ENCODE peak calls at places on chromosomes 12 and 14, in four cellular contexts. W is CD8-positive, alpha-beta T cell; Y is GM13976; O is NCI-H1105 treated with DMSO at 0.1 percent for 48 hours. E is an unnamed sample.

GRCh38 chr14:76267322-76268012 is 108.5 kb upstream of the ESRRB start:
- DNase-seq in W (no peak), Y (peak), O (peak), E (peak)

GRCh38 chr14:95065411-95065810 is 91.9 kb downstream of the DICER1 start:
- DNase-seq in W (no peak), Y (no peak), O (peak), E (peak)

GRCh38 chr12:96136720-96137378 is 57.3 kb upstream of the ELK3 start:
- DNase-seq in W (no peak), Y (no peak), O (no peak), E (no peak)

GRCh38 chr14:105918496-105919262 is 392.3 kb downstream of the TMEM121 start:
- DNase-seq in W (no peak), Y (no peak), O (no peak), E (no peak)

GRCh38 chr14:103624860-103625259 is 4.2 kb upstream of the KLC1 start:
- DNase-seq in W (no peak), Y (no peak), O (no peak), E (peak)

GRCh38 chr12:499837-500458 is 40.2 kb downstream of the B4GALNT3 start:
- DNase-seq in W (no peak), Y (no peak), O (no peak), E (no peak)

GRCh38 chr14:31025335-31026075 is at the start of gene AP4S1:
- DNase-seq in W (peak), Y (peak), O (peak), E (peak)

GRCh38 chr12:113461666-113462065 is 10.0 kb downstream of the LHX5 start:
- DNase-seq in W (no peak), Y (peak), O (no peak), E (peak)

GRCh38 chr14:56004807-56005579 is 113.2 kb upstream of the PELI2 start:
- DNase-seq in W (no peak), Y (peak), O (no peak), E (peak)

GRCh38 chr12:108575199-108575912 is 13.0 kb downstream of the ISCU start:
- DNase-seq in W (no peak), Y (no peak), O (no peak), E (no peak)

GRCh38 chr14:64682173-64682710 is 22.0 kb upstream of the PLEKHG3 start:
- DNase-seq in W (no peak), Y (no peak), O (no peak), E (peak)

GRCh38 chr14:23159516-23159915 is 23.9 kb downstream of the SLC7A8 start:
- DNase-seq in W (no peak), Y (no peak), O (no peak), E (no peak)

GRCh38 chr12:106135781-106136180 is 3.0 kb downstream of the NUAK1 start:
- DNase-seq in W (no peak), Y (no peak), O (peak), E (peak)

GRCh38 chr12:42094277-42094676 is 50.4 kb downstream of the GXYLT1 start:
- DNase-seq in W (no peak), Y (no peak), O (no peak), E (peak)

GRCh38 chr14:33184587-33184986 is 245.9 kb downstream of the NPAS3 start:
- DNase-seq in W (no peak), Y (no peak), O (peak), E (peak)

GRCh38 chr14:56117765-56118610 is at the start of gene PELI2:
- DNase-seq in W (peak), Y (peak), O (peak), E (peak)

GRCh38 chr14:24308342-24309124 is 756 bp upstream of the CIDEB start:
- DNase-seq in W (no peak), Y (no peak), O (no peak), E (no peak)

GRCh38 chr12:116277393-116278258 is at the start of gene MED13L:
- DNase-seq in W (peak), Y (peak), O (peak), E (peak)

GRCh38 chr12:28099862-28100261 is 90.4 kb upstream of the CCDC91 start:
- DNase-seq in W (no peak), Y (no peak), O (peak), E (peak)

GRCh38 chr12:99260597-99260996 is 387.0 kb upstream of the GARIN6 start:
- DNase-seq in W (no peak), Y (no peak), O (no peak), E (no peak)

GRCh38 chr14:36513451-36514277 is 6.4 kb downstream of the NKX2-1 start:
- DNase-seq in W (no peak), Y (no peak), O (peak), E (no peak)

GRCh38 chr14:53473480-53473879 is 320.4 kb upstream of the DDHD1 start:
- DNase-seq in W (no peak), Y (no peak), O (no peak), E (no peak)

GRCh38 chr14:30298266-30298795 is 260.6 kb upstream of the G2E3 start:
- DNase-seq in W (no peak), Y (no peak), O (no peak), E (peak)

GRCh38 chr12:126337556-126337955 is 1272.3 kb downstream of the AACS start:
- DNase-seq in W (no peak), Y (no peak), O (no peak), E (no peak)

GRCh38 chr12:110029290-110029689 is 19.0 kb downstream of the C12orf76 start:
- DNase-seq in W (no peak), Y (no peak), O (no peak), E (no peak)

GRCh38 chr14:61870163-61870562 is 107.9 kb downstream of the SNAPC1 start:
- DNase-seq in W (no peak), Y (no peak), O (peak), E (no peak)

GRCh38 chr12:117208206-117208605 is 17.9 kb upstream of the FBXO21 start:
- DNase-seq in W (no peak), Y (no peak), O (no peak), E (no peak)

GRCh38 chr14:77238356-77238755 is 32.6 kb downstream of the NGB start:
- DNase-seq in W (no peak), Y (no peak), O (no peak), E (no peak)

GRCh38 chr12:89469361-89469760 is 55.2 kb downstream of the GALNT4 start:
- DNase-seq in W (no peak), Y (no peak), O (no peak), E (no peak)

GRCh38 chr12:117047810-117048584 is 51.2 kb downstream of the TESC start:
- DNase-seq in W (no peak), Y (no peak), O (no peak), E (no peak)

GRCh38 chr14:29442720-29443119 is 484.9 kb downstream of the PRKD1 start:
- DNase-seq in W (no peak), Y (no peak), O (no peak), E (peak)

GRCh38 chr14:67411820-67412421 is at the start of gene PLEK2:
- DNase-seq in W (no peak), Y (no peak), O (peak), E (peak)

GRCh38 chr14:30610719-30611388 is 11.3 kb upstream of the SCFD1 start:
- DNase-seq in W (no peak), Y (peak), O (peak), E (peak)

GRCh38 chr14:28742171-28742846 is 24.3 kb upstream of the FOXG1 start:
- DNase-seq in W (no peak), Y (no peak), O (no peak), E (no peak)

E was measured in NCI-H69.